ENCODE peak calls at places on chromosomes 16 and 17, in seven cellular contexts. One of them, this sample, is unnamed.

GRCh38 chr16:50363656-50364055 is 5.1 kb downstream of the BRD7 start:
- DNase-seq in tibial nerve: no peak
- DNase-seq in A172: no peak
- DNase-seq in NCI-H1930: no peak
- DNase-seq in upper lobe of right lung: no peak
- DNase-seq in HCT116: no peak
- DNase-seq in CD4-positive, alpha-beta T cell: no peak
- DNase-seq in this sample: no peak

GRCh38 chr17:42287305-42288077 is 807 bp upstream of the STAT5A start:
- DNase-seq in tibial nerve: peak; percentile 54
- DNase-seq in A172: peak; percentile 18
- DNase-seq in NCI-H1930: no peak
- DNase-seq in upper lobe of right lung: peak; percentile 80
- DNase-seq in HCT116: no peak
- DNase-seq in CD4-positive, alpha-beta T cell: peak; percentile 28
- DNase-seq in this sample: no peak

GRCh38 chr17:80846932-80847331 is 144.7 kb upstream of the CHMP6 start:
- DNase-seq in tibial nerve: no peak
- DNase-seq in A172: no peak
- DNase-seq in NCI-H1930: no peak
- DNase-seq in upper lobe of right lung: peak; percentile 37
- DNase-seq in HCT116: no peak
- DNase-seq in CD4-positive, alpha-beta T cell: no peak
- DNase-seq in this sample: no peak

GRCh38 chr16:81003610-81004460 is 2.9 kb downstream of the CMC2 start:
- DNase-seq in tibial nerve: no peak
- DNase-seq in A172: no peak
- DNase-seq in NCI-H1930: no peak
- DNase-seq in upper lobe of right lung: no peak
- DNase-seq in HCT116: no peak
- DNase-seq in CD4-positive, alpha-beta T cell: no peak
- DNase-seq in this sample: no peak

GRCh38 chr16:54305066-54305465 is 18.5 kb upstream of the IRX3 start:
- DNase-seq in tibial nerve: no peak
- DNase-seq in A172: no peak
- DNase-seq in NCI-H1930: no peak
- DNase-seq in upper lobe of right lung: no peak
- DNase-seq in HCT116: no peak
- DNase-seq in CD4-positive, alpha-beta T cell: no peak
- DNase-seq in this sample: no peak

GRCh38 chr17:31596382-31597323 is 205.2 kb downstream of the RAB11FIP4 start:
- DNase-seq in tibial nerve: peak; percentile 35
- DNase-seq in A172: peak; percentile 98
- DNase-seq in NCI-H1930: no peak
- DNase-seq in upper lobe of right lung: peak; percentile 80
- DNase-seq in HCT116: peak; percentile 77
- DNase-seq in CD4-positive, alpha-beta T cell: no peak
- DNase-seq in this sample: peak; percentile 97

GRCh38 chr17:66889480-66890230 is 54.7 kb downstream of the CACNG5 start:
- DNase-seq in tibial nerve: no peak
- DNase-seq in A172: no peak
- DNase-seq in NCI-H1930: no peak
- DNase-seq in upper lobe of right lung: no peak
- DNase-seq in HCT116: no peak
- DNase-seq in CD4-positive, alpha-beta T cell: no peak
- DNase-seq in this sample: no peak

GRCh38 chr16:3115011-3115410 is 2.6 kb downstream of the ZNF205 start:
- DNase-seq in tibial nerve: no peak
- DNase-seq in A172: no peak
- DNase-seq in NCI-H1930: no peak
- DNase-seq in upper lobe of right lung: no peak
- DNase-seq in HCT116: no peak
- DNase-seq in CD4-positive, alpha-beta T cell: no peak
- DNase-seq in this sample: no peak

GRCh38 chr16:78704421-78704820 is 605.0 kb downstream of the WWOX start:
- DNase-seq in tibial nerve: no peak
- DNase-seq in A172: no peak
- DNase-seq in NCI-H1930: no peak
- DNase-seq in upper lobe of right lung: no peak
- DNase-seq in HCT116: no peak
- DNase-seq in CD4-positive, alpha-beta T cell: no peak
- DNase-seq in this sample: no peak

GRCh38 chr16:67198238-67198734 is 645 bp upstream of the ELMO3 start:
- DNase-seq in tibial nerve: no peak
- DNase-seq in A172: peak; percentile 35
- DNase-seq in NCI-H1930: no peak
- DNase-seq in upper lobe of right lung: peak; percentile 82
- DNase-seq in HCT116: peak; percentile 64
- DNase-seq in CD4-positive, alpha-beta T cell: no peak
- DNase-seq in this sample: no peak

GRCh38 chr16:35908152-35908551 is 2448.7 kb downstream of the TP53TG3F start:
- DNase-seq in tibial nerve: no peak
- DNase-seq in A172: no peak
- DNase-seq in NCI-H1930: no peak
- DNase-seq in upper lobe of right lung: no peak
- DNase-seq in HCT116: no peak
- DNase-seq in CD4-positive, alpha-beta T cell: no peak
- DNase-seq in this sample: no peak

GRCh38 chr16:13864689-13865088 is 55.3 kb upstream of the ERCC4 start:
- DNase-seq in tibial nerve: no peak
- DNase-seq in A172: no peak
- DNase-seq in NCI-H1930: no peak
- DNase-seq in upper lobe of right lung: no peak
- DNase-seq in HCT116: no peak
- DNase-seq in CD4-positive, alpha-beta T cell: no peak
- DNase-seq in this sample: no peak

GRCh38 chr17:5019475-5019956 is 15.7 kb downstream of the SLC52A1 start:
- DNase-seq in tibial nerve: no peak
- DNase-seq in A172: no peak
- DNase-seq in NCI-H1930: no peak
- DNase-seq in upper lobe of right lung: no peak
- DNase-seq in HCT116: no peak
- DNase-seq in CD4-positive, alpha-beta T cell: no peak
- DNase-seq in this sample: no peak

GRCh38 chr16:10881479-10882030 is 4.6 kb downstream of the CIITA start:
- DNase-seq in tibial nerve: no peak
- DNase-seq in A172: no peak
- DNase-seq in NCI-H1930: no peak
- DNase-seq in upper lobe of right lung: no peak
- DNase-seq in HCT116: no peak
- DNase-seq in CD4-positive, alpha-beta T cell: no peak
- DNase-seq in this sample: no peak

GRCh38 chr17:42684929-42685556 is 2.7 kb downstream of the CNTNAP1 start:
- DNase-seq in tibial nerve: no peak
- DNase-seq in A172: no peak
- DNase-seq in NCI-H1930: no peak
- DNase-seq in upper lobe of right lung: no peak
- DNase-seq in HCT116: no peak
- DNase-seq in CD4-positive, alpha-beta T cell: no peak
- DNase-seq in this sample: no peak

GRCh38 chr17:1452836-1453235 is 3.2 kb downstream of the CRK start:
- DNase-seq in tibial nerve: no peak
- DNase-seq in A172: no peak
- DNase-seq in NCI-H1930: no peak
- DNase-seq in upper lobe of right lung: no peak
- DNase-seq in HCT116: no peak
- DNase-seq in CD4-positive, alpha-beta T cell: no peak
- DNase-seq in this sample: no peak

GRCh38 chr17:37213927-37214326 is 161.9 kb upstream of the C17orf78 start:
- DNase-seq in tibial nerve: no peak
- DNase-seq in A172: no peak
- DNase-seq in NCI-H1930: no peak
- DNase-seq in upper lobe of right lung: no peak
- DNase-seq in HCT116: no peak
- DNase-seq in CD4-positive, alpha-beta T cell: no peak
- DNase-seq in this sample: no peak

GRCh38 chr16:53098526-53099317 is 43.9 kb downstream of the CHD9 start:
- DNase-seq in tibial nerve: peak; percentile 74
- DNase-seq in A172: peak; percentile 90
- DNase-seq in NCI-H1930: no peak
- DNase-seq in upper lobe of right lung: peak; percentile 86
- DNase-seq in HCT116: no peak
- DNase-seq in CD4-positive, alpha-beta T cell: peak; percentile 9
- DNase-seq in this sample: peak; percentile 50

GRCh38 chr16:50576403-50577113 is 28.4 kb downstream of the NKD1 start:
- DNase-seq in tibial nerve: no peak
- DNase-seq in A172: no peak
- DNase-seq in NCI-H1930: no peak
- DNase-seq in upper lobe of right lung: no peak
- DNase-seq in HCT116: no peak
- DNase-seq in CD4-positive, alpha-beta T cell: no peak
- DNase-seq in this sample: no peak

GRCh38 chr17:61967729-61968128 is 39.9 kb upstream of the INTS2 start:
- DNase-seq in tibial nerve: no peak
- DNase-seq in A172: no peak
- DNase-seq in NCI-H1930: no peak
- DNase-seq in upper lobe of right lung: no peak
- DNase-seq in HCT116: no peak
- DNase-seq in CD4-positive, alpha-beta T cell: no peak
- DNase-seq in this sample: no peak

GRCh38 chr16:51242281-51242994 is 91.4 kb upstream of the SALL1 start:
- DNase-seq in tibial nerve: no peak
- DNase-seq in A172: no peak
- DNase-seq in NCI-H1930: no peak
- DNase-seq in upper lobe of right lung: no peak
- DNase-seq in HCT116: no peak
- DNase-seq in CD4-positive, alpha-beta T cell: no peak
- DNase-seq in this sample: no peak

GRCh38 chr16:66925322-66925840 is at the start of gene RRAD:
- DNase-seq in tibial nerve: no peak
- DNase-seq in A172: no peak
- DNase-seq in NCI-H1930: no peak
- DNase-seq in upper lobe of right lung: no peak
- DNase-seq in HCT116: no peak
- DNase-seq in CD4-positive, alpha-beta T cell: no peak
- DNase-seq in this sample: no peak

GRCh38 chr17:76408037-76408849 is 23.8 kb downstream of the SPHK1 start:
- DNase-seq in tibial nerve: peak; percentile 27
- DNase-seq in A172: peak; percentile 56
- DNase-seq in NCI-H1930: peak; percentile 35
- DNase-seq in upper lobe of right lung: peak; percentile 81
- DNase-seq in HCT116: peak; percentile 42
- DNase-seq in CD4-positive, alpha-beta T cell: peak; percentile 62
- DNase-seq in this sample: peak; percentile 63

GRCh38 chr17:69597898-69598692 is 183.6 kb downstream of the MAP2K6 start:
- DNase-seq in tibial nerve: no peak
- DNase-seq in A172: peak; percentile 37
- DNase-seq in NCI-H1930: no peak
- DNase-seq in upper lobe of right lung: no peak
- DNase-seq in HCT116: no peak
- DNase-seq in CD4-positive, alpha-beta T cell: no peak
- DNase-seq in this sample: no peak

GRCh38 chr17:71899317-71899716 is 221.5 kb upstream of the SOX9 start:
- DNase-seq in tibial nerve: no peak
- DNase-seq in A172: peak; percentile 54
- DNase-seq in NCI-H1930: no peak
- DNase-seq in upper lobe of right lung: no peak
- DNase-seq in HCT116: no peak
- DNase-seq in CD4-positive, alpha-beta T cell: no peak
- DNase-seq in this sample: no peak

GRCh38 chr17:74750327-74751069 is 2.1 kb downstream of the NHERF1 start:
- DNase-seq in tibial nerve: no peak
- DNase-seq in A172: peak; percentile 71
- DNase-seq in NCI-H1930: no peak
- DNase-seq in upper lobe of right lung: no peak
- DNase-seq in HCT116: no peak
- DNase-seq in CD4-positive, alpha-beta T cell: no peak
- DNase-seq in this sample: no peak

GRCh38 chr16:53053967-53054669 is 673 bp upstream of the CHD9 start:
- DNase-seq in tibial nerve: no peak
- DNase-seq in A172: no peak
- DNase-seq in NCI-H1930: no peak
- DNase-seq in upper lobe of right lung: peak; percentile 70
- DNase-seq in HCT116: no peak
- DNase-seq in CD4-positive, alpha-beta T cell: no peak
- DNase-seq in this sample: no peak

GRCh38 chr17:83085526-83086196 is 6.3 kb downstream of the METRNL start:
- DNase-seq in tibial nerve: no peak
- DNase-seq in A172: no peak
- DNase-seq in NCI-H1930: no peak
- DNase-seq in upper lobe of right lung: no peak
- DNase-seq in HCT116: no peak
- DNase-seq in CD4-positive, alpha-beta T cell: no peak
- DNase-seq in this sample: no peak

GRCh38 chr16:54875443-54875842 is 55.2 kb upstream of the IRX5 start:
- DNase-seq in tibial nerve: no peak
- DNase-seq in A172: no peak
- DNase-seq in NCI-H1930: no peak
- DNase-seq in upper lobe of right lung: no peak
- DNase-seq in HCT116: no peak
- DNase-seq in CD4-positive, alpha-beta T cell: no peak
- DNase-seq in this sample: no peak

GRCh38 chr17:3972281-3972731 is 8.1 kb upstream of the ATP2A3 start:
- DNase-seq in tibial nerve: no peak
- DNase-seq in A172: no peak
- DNase-seq in NCI-H1930: no peak
- DNase-seq in upper lobe of right lung: no peak
- DNase-seq in HCT116: no peak
- DNase-seq in CD4-positive, alpha-beta T cell: no peak
- DNase-seq in this sample: no peak

GRCh38 chr17:47698749-47699535 is 5.0 kb downstream of the TBKBP1 start:
- DNase-seq in tibial nerve: peak; percentile 59
- DNase-seq in A172: peak; percentile 45
- DNase-seq in NCI-H1930: peak; percentile 38
- DNase-seq in upper lobe of right lung: peak; percentile 83
- DNase-seq in HCT116: no peak
- DNase-seq in CD4-positive, alpha-beta T cell: peak; percentile 51
- DNase-seq in this sample: peak; percentile 85

This sample was measured in COLO829.